ENCODE peak calls at places on chromosomes 13 and 19, in seven cellular contexts. One of them, this sample, is unnamed.

GRCh38 chr19:9407827-9408226 is 27.5 kb downstream of the ZNF266 start:
- DNase-seq in endodermal cell: no peak
- DNase-seq in stimulated activated CD4-positive, alpha-beta T cell treated with anti-CD3 and anti-CD28 coated beads, Interleukin-15, amount 100 ng/mL, for 24 hours: no peak
- DNase-seq in NCI-H1105 treated with DMSO at 0.1 percent for 48 hours: no peak
- DNase-seq in mucosa of gallbladder: no peak
- DNase-seq in NCI-H345: no peak
- DNase-seq in RPMI7951: peak
- DNase-seq in this sample: no peak

GRCh38 chr13:51684076-51684475 is 99.8 kb downstream of the WDFY2 start:
- DNase-seq in NCI-H345: no peak
- DNase-seq in RPMI7951: peak
- DNase-seq in mucosa of gallbladder: no peak
- DNase-seq in NCI-H1105 treated with DMSO at 0.1 percent for 48 hours: no peak
- DNase-seq in stimulated activated CD4-positive, alpha-beta T cell treated with anti-CD3 and anti-CD28 coated beads, Interleukin-15, amount 100 ng/mL, for 24 hours: no peak
- DNase-seq in endodermal cell: no peak
- DNase-seq in this sample: no peak

GRCh38 chr13:76798037-76798436 is 88.2 kb downstream of the KCTD12 start:
- DNase-seq in NCI-H345: no peak
- DNase-seq in mucosa of gallbladder: no peak
- DNase-seq in NCI-H1105 treated with DMSO at 0.1 percent for 48 hours: no peak
- DNase-seq in stimulated activated CD4-positive, alpha-beta T cell treated with anti-CD3 and anti-CD28 coated beads, Interleukin-15, amount 100 ng/mL, for 24 hours: no peak
- DNase-seq in endodermal cell: no peak
- DNase-seq in RPMI7951: no peak
- DNase-seq in this sample: no peak

GRCh38 chr19:10259162-10259905 is 7.3 kb downstream of the MRPL4 start:
- DNase-seq in stimulated activated CD4-positive, alpha-beta T cell treated with anti-CD3 and anti-CD28 coated beads, Interleukin-15, amount 100 ng/mL, for 24 hours: peak
- DNase-seq in mucosa of gallbladder: peak
- DNase-seq in NCI-H345: peak
- DNase-seq in NCI-H1105 treated with DMSO at 0.1 percent for 48 hours: peak
- DNase-seq in RPMI7951: peak
- DNase-seq in endodermal cell: peak
- DNase-seq in this sample: peak

GRCh38 chr19:23391239-23391638 is 4.0 kb downstream of the ZNF91 start:
- DNase-seq in NCI-H1105 treated with DMSO at 0.1 percent for 48 hours: no peak
- DNase-seq in mucosa of gallbladder: no peak
- DNase-seq in endodermal cell: no peak
- DNase-seq in RPMI7951: no peak
- DNase-seq in stimulated activated CD4-positive, alpha-beta T cell treated with anti-CD3 and anti-CD28 coated beads, Interleukin-15, amount 100 ng/mL, for 24 hours: no peak
- DNase-seq in NCI-H345: no peak
- DNase-seq in this sample: no peak

GRCh38 chr19:17021793-17022590 is 4.6 kb downstream of the CPAMD8 start:
- DNase-seq in stimulated activated CD4-positive, alpha-beta T cell treated with anti-CD3 and anti-CD28 coated beads, Interleukin-15, amount 100 ng/mL, for 24 hours: no peak
- DNase-seq in RPMI7951: peak
- DNase-seq in mucosa of gallbladder: no peak
- DNase-seq in NCI-H1105 treated with DMSO at 0.1 percent for 48 hours: no peak
- DNase-seq in endodermal cell: no peak
- DNase-seq in NCI-H345: no peak
- DNase-seq in this sample: no peak

GRCh38 chr19:13425151-13425550 is 81.1 kb downstream of the CACNA1A start:
- DNase-seq in mucosa of gallbladder: no peak
- DNase-seq in NCI-H345: no peak
- DNase-seq in endodermal cell: no peak
- DNase-seq in NCI-H1105 treated with DMSO at 0.1 percent for 48 hours: no peak
- DNase-seq in RPMI7951: peak
- DNase-seq in stimulated activated CD4-positive, alpha-beta T cell treated with anti-CD3 and anti-CD28 coated beads, Interleukin-15, amount 100 ng/mL, for 24 hours: no peak
- DNase-seq in this sample: no peak

GRCh38 chr19:29687244-29687896 is 22.1 kb downstream of the PLEKHF1 start:
- DNase-seq in endodermal cell: no peak
- DNase-seq in NCI-H1105 treated with DMSO at 0.1 percent for 48 hours: no peak
- DNase-seq in mucosa of gallbladder: no peak
- DNase-seq in RPMI7951: peak
- DNase-seq in NCI-H345: no peak
- DNase-seq in stimulated activated CD4-positive, alpha-beta T cell treated with anti-CD3 and anti-CD28 coated beads, Interleukin-15, amount 100 ng/mL, for 24 hours: peak
- DNase-seq in this sample: peak

GRCh38 chr19:37986048-37986750 is 79.2 kb downstream of the SIPA1L3 start:
- DNase-seq in endodermal cell: peak
- DNase-seq in mucosa of gallbladder: no peak
- DNase-seq in NCI-H1105 treated with DMSO at 0.1 percent for 48 hours: peak
- DNase-seq in RPMI7951: no peak
- DNase-seq in stimulated activated CD4-positive, alpha-beta T cell treated with anti-CD3 and anti-CD28 coated beads, Interleukin-15, amount 100 ng/mL, for 24 hours: no peak
- DNase-seq in NCI-H345: peak
- DNase-seq in this sample: peak

GRCh38 chr13:52848455-52849190 is at the start of gene PCDH8:
- DNase-seq in mucosa of gallbladder: no peak
- DNase-seq in RPMI7951: no peak
- DNase-seq in NCI-H345: peak
- DNase-seq in endodermal cell: peak
- DNase-seq in stimulated activated CD4-positive, alpha-beta T cell treated with anti-CD3 and anti-CD28 coated beads, Interleukin-15, amount 100 ng/mL, for 24 hours: peak
- DNase-seq in NCI-H1105 treated with DMSO at 0.1 percent for 48 hours: peak
- DNase-seq in this sample: no peak

GRCh38 chr19:56840452-56841193 is at the start of the genes PEG3 and ZIM2:
- DNase-seq in NCI-H1105 treated with DMSO at 0.1 percent for 48 hours: no peak
- DNase-seq in stimulated activated CD4-positive, alpha-beta T cell treated with anti-CD3 and anti-CD28 coated beads, Interleukin-15, amount 100 ng/mL, for 24 hours: no peak
- DNase-seq in mucosa of gallbladder: peak
- DNase-seq in endodermal cell: no peak
- DNase-seq in NCI-H345: no peak
- DNase-seq in RPMI7951: peak
- DNase-seq in this sample: no peak

GRCh38 chr19:54172764-54173699 is at the start of gene TMC4:
- DNase-seq in stimulated activated CD4-positive, alpha-beta T cell treated with anti-CD3 and anti-CD28 coated beads, Interleukin-15, amount 100 ng/mL, for 24 hours: no peak
- DNase-seq in NCI-H345: peak
- DNase-seq in RPMI7951: peak
- DNase-seq in mucosa of gallbladder: peak
- DNase-seq in endodermal cell: peak
- DNase-seq in NCI-H1105 treated with DMSO at 0.1 percent for 48 hours: peak
- DNase-seq in this sample: no peak

GRCh38 chr19:15025237-15025636 is 24.0 kb upstream of the CASP14 start:
- DNase-seq in NCI-H1105 treated with DMSO at 0.1 percent for 48 hours: peak
- DNase-seq in NCI-H345: no peak
- DNase-seq in stimulated activated CD4-positive, alpha-beta T cell treated with anti-CD3 and anti-CD28 coated beads, Interleukin-15, amount 100 ng/mL, for 24 hours: no peak
- DNase-seq in mucosa of gallbladder: no peak
- DNase-seq in endodermal cell: peak
- DNase-seq in RPMI7951: no peak
- DNase-seq in this sample: no peak

GRCh38 chr19:6108721-6109633 is 1.3 kb downstream of the RFX2 start:
- DNase-seq in RPMI7951: peak
- DNase-seq in NCI-H345: peak
- DNase-seq in NCI-H1105 treated with DMSO at 0.1 percent for 48 hours: peak
- DNase-seq in stimulated activated CD4-positive, alpha-beta T cell treated with anti-CD3 and anti-CD28 coated beads, Interleukin-15, amount 100 ng/mL, for 24 hours: peak
- DNase-seq in endodermal cell: peak
- DNase-seq in mucosa of gallbladder: peak
- DNase-seq in this sample: peak

GRCh38 chr19:33815410-33816340 is 19.0 kb downstream of the KCTD15 start:
- DNase-seq in NCI-H1105 treated with DMSO at 0.1 percent for 48 hours: no peak
- DNase-seq in endodermal cell: peak
- DNase-seq in mucosa of gallbladder: no peak
- DNase-seq in NCI-H345: no peak
- DNase-seq in RPMI7951: peak
- DNase-seq in stimulated activated CD4-positive, alpha-beta T cell treated with anti-CD3 and anti-CD28 coated beads, Interleukin-15, amount 100 ng/mL, for 24 hours: no peak
- DNase-seq in this sample: no peak

GRCh38 chr13:26253787-26254582 is at the start of gene CDK8:
- DNase-seq in RPMI7951: peak
- DNase-seq in stimulated activated CD4-positive, alpha-beta T cell treated with anti-CD3 and anti-CD28 coated beads, Interleukin-15, amount 100 ng/mL, for 24 hours: peak
- DNase-seq in endodermal cell: peak
- DNase-seq in NCI-H345: peak
- DNase-seq in NCI-H1105 treated with DMSO at 0.1 percent for 48 hours: peak
- DNase-seq in mucosa of gallbladder: peak
- DNase-seq in this sample: peak

GRCh38 chr13:72097568-72097967 is 230.6 kb upstream of the DACH1 start:
- DNase-seq in NCI-H345: no peak
- DNase-seq in NCI-H1105 treated with DMSO at 0.1 percent for 48 hours: no peak
- DNase-seq in endodermal cell: no peak
- DNase-seq in mucosa of gallbladder: no peak
- DNase-seq in stimulated activated CD4-positive, alpha-beta T cell treated with anti-CD3 and anti-CD28 coated beads, Interleukin-15, amount 100 ng/mL, for 24 hours: no peak
- DNase-seq in RPMI7951: no peak
- DNase-seq in this sample: no peak

This sample was measured in activated CD4-positive, alpha-beta T cell treated with anti-CD3 and anti-CD28 coated beads, Interleukin-2, amount 10 ng/mL, durations not matched to agents 24 days and 14 days.